ENCODE peak calls at places on chromosomes 12 and 14, in ten cellular contexts. D is adrenal gland; E is tibial artery; F is lower lobe of right lung; C is lung; J is cardiac muscle cell; Y is adipocyte; T is GM23248; K is breast epithelium; W is CD8-positive, alpha-beta memory T cell. P is an unnamed sample. For H3K4me1 and H3K9me3, the result is how much of the 10 kb centered on the place peaks cover.

GRCh38 chr14:75435473-75435872 is 7.7 kb downstream of the JDP2 start:
- DNase-seq in D (no peak), E (no peak), F (no peak), C (no peak), J (no peak), Y (no peak), T (no peak), K (no peak), W (no peak), P (no peak)

GRCh38 chr12:125403145-125403789 is 338.0 kb downstream of the AACS start:
- DNase-seq in D (peak), E (no peak), F (no peak), C (no peak), J (peak), Y (peak), T (peak), K (no peak), W (no peak), P (no peak)

GRCh38 chr14:95309261-95310051 is 10.3 kb downstream of the CLMN start:
- DNase-seq in D (no peak), E (no peak), F (no peak), C (no peak), J (no peak), Y (no peak), T (no peak), K (no peak), W (no peak), P (no peak)

GRCh38 chr12:98916106-98916505 is 271.0 kb downstream of the APAF1 start:
- DNase-seq in D (no peak), E (no peak), F (no peak), C (no peak), J (no peak), Y (no peak), T (no peak), K (no peak), W (no peak), P (no peak)

GRCh38 chr12:124940393-124941169 is 26.1 kb upstream of the UBC start:
- DNase-seq in D (peak), E (peak), F (peak), C (peak), J (peak), Y (peak), T (peak), K (peak), W (peak), P (peak)

GRCh38 chr14:74609721-74610120 is 2.3 kb downstream of the LTBP2 start:
- DNase-seq in D (no peak), E (no peak), F (no peak), C (no peak), J (no peak), Y (no peak), T (peak), K (no peak), W (no peak), P (no peak)

GRCh38 chr12:6228535-6229223 is 28.5 kb downstream of the CD9 start:
- DNase-seq in D (no peak), E (peak), F (no peak), C (no peak), J (no peak), Y (no peak), T (peak), K (no peak), W (no peak), P (no peak)

GRCh38 chr12:40684986-40685385 is 7.3 kb upstream of the CNTN1 start:
- DNase-seq in D (no peak), E (no peak), F (no peak), C (no peak), J (no peak), Y (no peak), T (no peak), K (no peak), W (no peak), P (no peak)

GRCh38 chr14:67187210-67187609 is 2.0 kb upstream of the GARIN2 start:
- DNase-seq in D (peak), E (no peak), F (no peak), C (no peak), J (no peak), Y (peak), T (peak), K (no peak), W (no peak), P (no peak)

GRCh38 chr14:56886471-56887062 is 76.3 kb upstream of the OTX2 start:
- DNase-seq in D (no peak), E (no peak), F (no peak), C (no peak), J (no peak), Y (no peak), T (no peak), K (no peak), W (no peak), P (no peak)

GRCh38 chr14:36647827-36648753 is 13.6 kb upstream of the PAX9 start:
- DNase-seq in D (no peak), E (no peak), F (no peak), C (no peak), J (peak), Y (peak), T (peak), K (no peak), W (no peak), P (no peak)

GRCh38 chr12:26701604-26702215 is 131.3 kb downstream of the ITPR2 start:
- DNase-seq in D (no peak), E (no peak), F (no peak), C (no peak), J (peak), Y (peak), T (peak), K (no peak), W (no peak), P (no peak)

GRCh38 chr12:109309441-109310246 is 560 bp upstream of the FOXN4 start:
- DNase-seq in D (no peak), E (no peak), F (no peak), C (no peak), J (peak), Y (peak), T (peak), K (no peak), W (no peak), P (no peak)

GRCh38 chr12:111063296-111064026 is 143.1 kb upstream of the MYL2 start:
- DNase-seq in D (no peak), E (no peak), F (no peak), C (no peak), J (no peak), Y (no peak), T (peak), K (no peak), W (no peak), P (no peak)

GRCh38 chr12:127272864-127273263 is 994.1 kb upstream of the TMEM132C start:
- DNase-seq in D (no peak), E (no peak), F (no peak), C (no peak), J (no peak), Y (peak), T (peak), K (no peak), W (no peak), P (no peak)

GRCh38 chr12:124927325-124928094 is 13.1 kb upstream of the UBC start:
- DNase-seq in D (peak), E (peak), F (peak), C (peak), J (peak), Y (peak), T (peak), K (peak), W (peak), P (peak)

GRCh38 chr12:71594214-71594948 is 69.3 kb downstream of the ZFC3H1 start:
- DNase-seq in D (no peak), E (no peak), F (no peak), C (no peak), J (peak), Y (no peak), T (peak), K (no peak), W (no peak), P (no peak)

DNA sequence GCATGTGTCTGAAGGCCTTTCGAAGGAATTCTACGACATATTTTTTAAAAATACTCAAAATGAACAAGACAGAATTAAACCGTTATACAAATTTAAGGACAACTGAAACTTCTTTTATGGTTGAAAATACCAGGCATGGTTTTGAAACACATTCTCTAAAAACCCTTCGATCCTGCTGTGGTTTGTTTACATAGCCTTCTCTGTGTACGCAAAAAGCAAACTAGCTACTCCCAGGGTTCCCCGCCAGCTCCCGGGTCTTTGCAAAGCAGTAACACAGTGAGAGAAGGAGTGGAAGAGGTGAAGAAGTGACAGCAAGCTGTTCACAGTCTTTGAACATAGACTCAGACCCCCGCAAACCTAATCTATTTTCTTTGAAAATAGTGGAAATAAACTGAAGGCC is 2.2 kb upstream of the TC2N start:
- DNase-seq in D (no peak), E (no peak), F (no peak), C (no peak), J (no peak), Y (no peak), T (no peak), K (no peak), W (no peak), P (no peak)
- H3K4me3 ChIP-seq in D (no peak), E (no peak), F (no peak), C (no peak), J (no peak), Y (no peak), T (no peak), K (no peak), W (peak), P (peak)

GRCh38 chr14:98189944-98190343 is 1082.1 kb downstream of the BCL11B start:
- DNase-seq in D (no peak), E (no peak), F (no peak), C (no peak), J (no peak), Y (no peak), T (no peak), K (no peak), W (no peak), P (no peak)

GRCh38 chr14:98187302-98187701 is 1084.7 kb downstream of the BCL11B start:
- DNase-seq in D (no peak), E (no peak), F (no peak), C (no peak), J (no peak), Y (no peak), T (no peak), K (no peak), W (no peak), P (no peak)

GRCh38 chr14:98189521-98189920 is 1082.5 kb downstream of the BCL11B start:
- DNase-seq in D (no peak), E (no peak), F (no peak), C (no peak), J (no peak), Y (no peak), T (no peak), K (no peak), W (no peak), P (peak)

GRCh38 chr14:98186140-98186539 is 1085.9 kb downstream of the BCL11B start:
- DNase-seq in D (no peak), E (no peak), F (no peak), C (no peak), J (no peak), Y (no peak), T (no peak), K (no peak), W (no peak), P (no peak)

DNA sequence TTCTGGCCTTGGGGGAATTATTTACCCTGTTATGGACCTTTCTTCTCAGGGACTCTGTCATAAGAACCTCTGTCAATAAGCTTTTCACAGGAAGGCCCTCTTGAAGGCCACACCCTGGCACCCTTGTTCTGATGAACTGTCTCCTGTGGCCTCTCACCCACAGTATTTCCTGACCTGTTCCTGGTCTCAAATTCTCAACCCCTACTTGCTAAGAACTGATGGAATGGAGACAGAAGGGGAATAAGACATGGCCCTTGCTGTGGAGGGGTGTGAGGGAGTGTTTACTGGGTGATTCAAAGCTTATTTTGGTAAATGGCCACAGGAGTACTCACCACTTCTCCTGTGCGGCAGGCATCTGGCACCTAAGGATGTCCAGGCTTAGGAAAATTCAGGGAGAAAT is 1082.9 kb downstream of the BCL11B start:
- DNase-seq in D (no peak), E (no peak), F (no peak), C (peak), J (no peak), Y (no peak), T (no peak), K (no peak), W (no peak), P (no peak)
- H3K4me1 ChIP-seq in D (under half), E (under half), F (under half), C (under half), J (under half), Y (under half), T (under half), K (under half), W (half or more), P (half or more)

DNA sequence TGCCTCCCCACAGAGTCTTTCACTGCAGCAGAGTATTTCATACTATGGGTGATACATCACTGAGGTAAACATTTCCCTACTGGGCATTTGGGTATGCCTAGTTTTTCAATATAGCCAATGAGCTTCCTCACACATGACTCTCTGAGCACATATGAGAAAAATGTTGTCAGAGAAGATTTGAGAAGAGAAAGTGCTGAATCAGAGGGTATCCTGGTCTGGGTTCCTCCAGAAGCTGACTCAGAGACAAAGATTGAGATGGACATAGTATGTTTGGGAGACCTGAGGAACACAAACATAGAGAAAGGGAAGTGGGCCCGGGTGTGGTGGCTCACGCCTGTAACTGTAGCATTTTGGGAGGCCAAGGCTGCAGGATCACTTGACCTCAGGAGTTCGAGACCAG is 12.6 kb downstream of the SLC8B1 start:
- DNase-seq in D (no peak), E (no peak), F (no peak), C (no peak), J (no peak), Y (peak), T (peak), K (no peak), W (no peak), P (no peak)
- H3K9me3 ChIP-seq in D (under half), E (under half), F (under half), C (under half), J (under half), Y (under half), T (under half), K (under half), W (under half), P (under half)

GRCh38 chr14:61177279-61178225 is 103.6 kb downstream of the TMEM30B start:
- DNase-seq in D (no peak), E (no peak), F (no peak), C (no peak), J (no peak), Y (peak), T (peak), K (no peak), W (no peak), P (no peak)

GRCh38 chr14:61179061-61179675 is 102.0 kb downstream of the TMEM30B start:
- DNase-seq in D (no peak), E (no peak), F (no peak), C (no peak), J (no peak), Y (no peak), T (peak), K (no peak), W (no peak), P (no peak)

GRCh38 chr14:61176686-61177085 is 104.5 kb downstream of the TMEM30B start:
- DNase-seq in D (no peak), E (no peak), F (no peak), C (no peak), J (no peak), Y (no peak), T (no peak), K (no peak), W (no peak), P (no peak)

GRCh38 chr14:61179776-61180398 is 101.3 kb downstream of the TMEM30B start:
- DNase-seq in D (no peak), E (no peak), F (no peak), C (no peak), J (no peak), Y (no peak), T (no peak), K (no peak), W (no peak), P (no peak)

GRCh38 chr14:61178226-61179060 is 102.7 kb downstream of the TMEM30B start:
- DNase-seq in D (peak), E (peak), F (no peak), C (no peak), J (no peak), Y (peak), T (peak), K (no peak), W (no peak), P (peak)
- H3K4me3 ChIP-seq in D (no peak), E (no peak), F (no peak), C (no peak), J (no peak), Y (no peak), T (no peak), K (peak), W (peak), P (peak)

GRCh38 chr12:75481013-75481705 is 604 bp downstream of the GLIPR1 start:
- DNase-seq in D (no peak), E (no peak), F (no peak), C (no peak), J (no peak), Y (peak), T (peak), K (no peak), W (no peak), P (no peak)

GRCh38 chr12:75479963-75480461 is 543 bp upstream of the GLIPR1 start:
- DNase-seq in D (no peak), E (no peak), F (no peak), C (no peak), J (no peak), Y (peak), T (peak), K (no peak), W (no peak), P (peak)

GRCh38 chr12:75478395-75478794 is 2.2 kb upstream of the GLIPR1 start:
- DNase-seq in D (no peak), E (no peak), F (no peak), C (no peak), J (no peak), Y (peak), T (peak), K (no peak), W (no peak), P (peak)

GRCh38 chr12:75481774-75482173 is 1.2 kb downstream of the GLIPR1 start:
- DNase-seq in D (no peak), E (no peak), F (no peak), C (no peak), J (no peak), Y (peak), T (peak), K (no peak), W (no peak), P (no peak)

DNA sequence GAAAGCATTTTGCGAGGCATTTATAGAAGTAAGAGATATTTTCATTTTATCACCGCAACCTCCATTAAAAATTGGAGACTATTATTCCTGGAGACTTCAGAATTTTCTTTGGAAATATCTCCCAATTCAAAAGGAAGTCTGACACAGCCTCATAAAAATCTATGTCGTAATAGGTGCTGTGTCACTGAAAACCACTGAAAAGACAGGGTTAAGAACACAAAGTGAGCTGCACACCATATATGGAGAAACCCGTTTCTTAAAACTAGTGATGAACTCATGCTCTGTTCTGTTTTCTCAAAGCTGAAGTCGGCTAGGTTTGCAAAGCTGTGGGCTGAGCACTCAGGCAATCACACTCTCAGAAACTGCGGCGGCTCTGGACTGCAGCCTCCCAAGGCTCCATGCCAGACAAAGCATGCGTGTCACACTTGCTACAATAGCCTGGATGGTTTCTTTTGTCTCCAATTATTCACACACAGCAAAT is at the start of gene GLIPR1:
- DNase-seq in D (peak), E (peak), F (peak), C (peak), J (no peak), Y (peak), T (peak), K (peak), W (peak), P (peak)
- H3K4me1 ChIP-seq in D (under half), E (under half), F (under half), C (under half), J (under half), Y (half or more), T (half or more), K (under half), W (half or more), P (under half)

GRCh38 chr12:34377243-34378035 is 355.1 kb downstream of the ALG10 start:
- DNase-seq in D (no peak), E (no peak), F (no peak), C (no peak), J (no peak), Y (no peak), T (no peak), K (no peak), W (no peak), P (no peak)

GRCh38 chr12:34376133-34376799 is 354.0 kb downstream of the ALG10 start:
- DNase-seq in D (no peak), E (no peak), F (no peak), C (no peak), J (no peak), Y (no peak), T (no peak), K (no peak), W (no peak), P (no peak)

GRCh38 chr12:34372003-34372402 is 349.7 kb downstream of the ALG10 start:
- DNase-seq in D (no peak), E (no peak), F (no peak), C (no peak), J (no peak), Y (no peak), T (no peak), K (no peak), W (no peak), P (no peak)

GRCh38 chr12:34371050-34371449 is 348.8 kb downstream of the ALG10 start:
- DNase-seq in D (no peak), E (no peak), F (no peak), C (no peak), J (no peak), Y (no peak), T (no peak), K (no peak), W (no peak), P (no peak)

DNA sequence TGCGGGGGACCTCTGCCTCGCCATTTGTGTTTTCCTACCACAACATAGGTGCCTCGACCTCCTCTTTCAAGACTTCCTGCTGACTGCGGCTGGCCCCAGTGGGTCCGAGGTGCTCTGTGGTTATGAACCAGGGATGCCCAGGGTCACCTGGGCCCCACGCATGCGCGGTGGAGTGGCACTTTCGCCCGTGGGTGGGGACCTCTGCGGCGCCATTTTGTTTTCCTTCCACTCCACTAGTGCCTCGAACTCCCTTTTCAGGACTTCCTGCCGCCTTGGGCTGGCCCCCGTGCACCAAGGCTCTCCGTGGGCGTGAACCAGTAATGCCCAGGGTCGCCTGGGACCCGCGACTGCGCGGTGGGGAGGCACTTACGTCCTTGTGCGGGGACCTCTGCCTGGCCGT is 351.6 kb downstream of the ALG10 start:
- DNase-seq in D (no peak), E (no peak), F (no peak), C (no peak), J (no peak), Y (no peak), T (no peak), K (no peak), W (no peak), P (no peak)
- H3K9me3 ChIP-seq in D (under half), E (under half), F (under half), C (half or more), J (under half), Y (under half), T (under half), K (half or more), W (under half), P (half or more)

GRCh38 chr14:104168603-104169002 is 30.2 kb downstream of the KIF26A start:
- DNase-seq in D (no peak), E (no peak), F (no peak), C (no peak), J (no peak), Y (no peak), T (no peak), K (no peak), W (no peak), P (no peak)

GRCh38 chr14:104169005-104169764 is 30.8 kb downstream of the KIF26A start:
- DNase-seq in D (no peak), E (no peak), F (no peak), C (no peak), J (no peak), Y (no peak), T (no peak), K (no peak), W (no peak), P (no peak)

GRCh38 chr14:104171948-104172347 is 33.6 kb downstream of the KIF26A start:
- DNase-seq in D (no peak), E (no peak), F (no peak), C (no peak), J (no peak), Y (no peak), T (no peak), K (no peak), W (no peak), P (no peak)

GRCh38 chr14:104171029-104171697 is 32.8 kb downstream of the KIF26A start:
- DNase-seq in D (no peak), E (no peak), F (peak), C (peak), J (peak), Y (no peak), T (no peak), K (no peak), W (no peak), P (no peak)

GRCh38 chr14:104169765-104170113 is 31.4 kb downstream of the KIF26A start:
- DNase-seq in D (no peak), E (no peak), F (no peak), C (no peak), J (no peak), Y (no peak), T (no peak), K (no peak), W (no peak), P (no peak)
- H3K4me3 ChIP-seq in D (no peak), E (no peak), F (no peak), C (no peak), J (no peak), Y (no peak), T (no peak), K (no peak), W (no peak), P (no peak)

P was measured in naive thymus-derived CD4-positive, alpha-beta T cell.